ENCODE peak calls at places on chromosomes 1 and 21, in five cellular contexts. X, L, R, B and E are unnamed samples. For H3K4me1, the result is how much of the 10 kb centered on the place peaks cover.

GRCh38 chr1:115668579-115668978 is 26.8 kb downstream of the VANGL1 start:
- DNase-seq in L (peak), B (no peak), R (no peak), X (no peak), E (no peak)

GRCh38 chr1:169630006-169630405 is at the start of gene SELP:
- DNase-seq in B (no peak), X (no peak), L (no peak), R (no peak), E (no peak)

GRCh38 chr1:185598326-185598725 is 135.9 kb upstream of the HMCN1 start:
- DNase-seq in X (no peak), B (no peak), L (no peak), R (no peak), E (no peak)

GRCh38 chr1:183289104-183289503 is 103.0 kb downstream of the LAMC2 start:
- DNase-seq in B (no peak), X (no peak), L (no peak), R (peak), E (no peak)

GRCh38 chr1:6003568-6004411 is 11.6 kb upstream of the NPHP4 start:
- DNase-seq in X (peak), R (peak), L (no peak), B (no peak), E (no peak)

GRCh38 chr1:93661829-93662474 is 19.7 kb downstream of the BCAR3 start:
- DNase-seq in R (no peak), L (no peak), X (no peak), B (peak), E (peak)

GRCh38 chr1:150017206-150017750 is 6.8 kb upstream of the OTUD7B start:
- DNase-seq in R (no peak), B (peak), L (no peak), X (no peak), E (peak)

GRCh38 chr21:29475329-29475728 is 176.6 kb downstream of the BACH1 start:
- DNase-seq in L (no peak), R (no peak), X (no peak), B (no peak), E (no peak)

GRCh38 chr1:44970317-44970716 is 16.1 kb downstream of the EIF2B3 start:
- DNase-seq in R (no peak), B (no peak), L (no peak), X (no peak), E (no peak)

GRCh38 chr1:106785136-106785535 is 271.3 kb upstream of the PRMT6 start:
- DNase-seq in R (no peak), B (no peak), X (no peak), L (no peak), E (no peak)

GRCh38 chr1:4944911-4945310 is 290.5 kb downstream of the AJAP1 start:
- DNase-seq in X (no peak), L (no peak), B (no peak), R (no peak), E (no peak)

GRCh38 chr1:241591317-241591716 is 48.9 kb downstream of the CHML start:
- DNase-seq in L (no peak), X (no peak), R (no peak), B (peak), E (peak)

GRCh38 chr1:213977486-213977842 is 10.3 kb upstream of the PROX1 start:
- DNase-seq in R (no peak), B (no peak), L (no peak), X (no peak), E (no peak)

GRCh38 chr1:161115132-161115711 is 2.6 kb downstream of the PFDN2 start:
- DNase-seq in X (no peak), B (peak), R (no peak), L (peak), E (peak)

GRCh38 chr1:229523052-229523451 is 14.9 kb upstream of the NUP133 start:
- DNase-seq in R (no peak), L (no peak), X (no peak), B (no peak), E (no peak)

GRCh38 chr1:9167638-9168037 is 38.7 kb upstream of the GPR157 start:
- DNase-seq in L (no peak), X (no peak), B (no peak), R (no peak), E (no peak)

GRCh38 chr1:9166289-9167235 is 37.7 kb upstream of the GPR157 start:
- DNase-seq in B (no peak), R (no peak), X (no peak), L (no peak), E (no peak)

GRCh38 chr1:9165396-9165795 is 36.5 kb upstream of the GPR157 start:
- DNase-seq in L (no peak), X (no peak), R (no peak), B (peak), E (no peak)

GRCh38 chr1:9164537-9164910 is 35.6 kb upstream of the GPR157 start:
- DNase-seq in X (no peak), B (no peak), L (no peak), R (no peak), E (no peak)

GRCh38 chr1:9164919-9165318 is 36.0 kb upstream of the GPR157 start:
- DNase-seq in X (no peak), L (no peak), R (no peak), B (peak), E (no peak)
- H3K27ac ChIP-seq in X (peak), L (peak), R (peak), B (peak), E (peak)

GRCh38 chr1:117712598-117712997 is 106.8 kb downstream of the TENT5C start:
- DNase-seq in B (no peak), X (no peak), L (no peak), R (no peak), E (no peak)
- H3K4me1 ChIP-seq in B (under half), X (under half), L (under half), R (under half), E (under half)

DNA sequence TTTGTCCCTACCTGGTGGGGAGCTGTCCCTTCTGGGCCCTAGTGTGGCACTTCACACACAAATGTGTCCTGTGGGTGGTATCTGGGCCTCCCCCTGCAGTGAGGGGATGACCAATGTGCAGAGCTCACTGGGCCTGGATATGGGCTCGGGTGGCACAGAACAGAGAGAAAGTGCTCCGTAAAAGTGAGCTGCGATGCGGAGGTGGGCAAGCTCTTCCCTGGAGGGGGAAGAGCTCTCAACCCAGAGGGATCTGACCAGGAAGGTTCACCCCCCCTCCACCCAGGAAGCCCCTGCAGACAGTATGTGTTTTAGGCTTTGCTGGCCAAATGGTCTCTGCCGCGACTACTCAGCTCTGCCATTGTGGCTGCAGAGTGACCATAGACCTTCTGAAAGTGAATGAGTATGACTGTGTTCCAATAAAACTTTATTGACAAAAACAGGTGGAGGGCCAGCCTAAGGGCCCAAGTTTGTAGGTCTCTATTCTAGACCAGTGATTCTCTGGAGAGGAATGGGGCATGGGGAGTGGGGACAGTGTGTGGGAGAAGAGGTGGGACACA is 8.6 kb upstream of the ITGB2 start:
- DNase-seq in X (peak), L (no peak), R (no peak), B (no peak), E (no peak)
- H3K27ac ChIP-seq in X (peak), L (no peak), R (no peak), B (peak), E (no peak)

GRCh38 chr1:114111731-114112661 is 41.7 kb downstream of the SYT6 start:
- DNase-seq in L (no peak), B (peak), X (no peak), R (no peak), E (no peak)
- H3K4me1 ChIP-seq in L (under half), B (half or more), X (under half), R (under half), E (under half)